ENCODE peak calls at places on chromosomes 7 and 10, in eight cellular contexts. A is hepatocyte; S is brain microvascular endothelial cell; X is CD8-positive, alpha-beta memory T cell; D is cardiac muscle cell; I is neural progenitor cell; V is breast epithelium; N is CD4-positive, alpha-beta T cell. J is an unnamed sample. For H3K27me3, the result is how much of the 10 kb centered on the place peaks cover.

GRCh38 chr7:81788241-81788640 is 18.4 kb upstream of the HGF start:
- DNase-seq in A (no peak), S (no peak), X (no peak), D (no peak), I (no peak), V (no peak), N (no peak), J (no peak)

GRCh38 chr7:20219446-20220292 is 2.5 kb upstream of the MACC1 start:
- DNase-seq in A (peak), S (peak), X (no peak), D (peak), I (no peak), V (no peak), N (no peak), J (peak)

GRCh38 chr7:139560678-139561077 is 37.2 kb downstream of the CLEC2L start:
- DNase-seq in A (no peak), S (no peak), X (no peak), D (no peak), I (no peak), V (no peak), N (no peak), J (peak)

GRCh38 chr7:93327006-93327633 is 95.0 kb downstream of the VPS50 start:
- DNase-seq in A (no peak), S (peak), X (no peak), D (peak), I (no peak), V (no peak), N (no peak), J (no peak)

GRCh38 chr7:131735151-131735550 is 178.7 kb upstream of the PODXL start:
- DNase-seq in A (no peak), S (no peak), X (no peak), D (peak), I (no peak), V (no peak), N (no peak), J (no peak)

GRCh38 chr10:15789793-15790525 is 70.2 kb upstream of the ITGA8 start:
- DNase-seq in A (no peak), S (peak), X (no peak), D (peak), I (no peak), V (no peak), N (no peak), J (no peak)

GRCh38 chr10:7409045-7409731 is 1.6 kb downstream of the SFMBT2 start:
- DNase-seq in A (peak), S (no peak), X (peak), D (peak), I (peak), V (no peak), N (peak), J (peak)

GRCh38 chr7:135499818-135500217 is 10.1 kb downstream of the CNOT4 start:
- DNase-seq in A (no peak), S (no peak), X (no peak), D (peak), I (no peak), V (no peak), N (no peak), J (no peak)

GRCh38 chr10:132113206-132113605 is 47.5 kb downstream of the JAKMIP3 start:
- DNase-seq in A (no peak), S (no peak), X (no peak), D (no peak), I (no peak), V (no peak), N (no peak), J (no peak)

GRCh38 chr10:12427276-12427675 is 77.9 kb downstream of the CAMK1D start:
- DNase-seq in A (no peak), S (no peak), X (no peak), D (no peak), I (no peak), V (no peak), N (no peak), J (no peak)

GRCh38 chr10:132562177-132562915 is 24.8 kb downstream of the INPP5A start:
- DNase-seq in A (no peak), S (no peak), X (no peak), D (no peak), I (no peak), V (no peak), N (no peak), J (no peak)

GRCh38 chr10:126651461-126651860 is 19.0 kb downstream of the C10orf90 start:
- DNase-seq in A (no peak), S (no peak), X (no peak), D (no peak), I (no peak), V (no peak), N (no peak), J (no peak)

GRCh38 chr7:22582860-22583640 is 83.1 kb upstream of the STEAP1B start:
- DNase-seq in A (peak), S (peak), X (no peak), D (peak), I (peak), V (no peak), N (no peak), J (no peak)

GRCh38 chr10:89278034-89278535 is 23.8 kb upstream of the IFIT2 start:
- DNase-seq in A (peak), S (peak), X (no peak), D (peak), I (no peak), V (no peak), N (no peak), J (peak)

GRCh38 chr10:34859170-34859569 is 44.1 kb upstream of the PARD3 start:
- DNase-seq in A (no peak), S (peak), X (no peak), D (peak), I (no peak), V (no peak), N (no peak), J (peak)

GRCh38 chr10:2938869-2939268 is 128.5 kb upstream of the PFKP start:
- DNase-seq in A (no peak), S (no peak), X (no peak), D (peak), I (no peak), V (no peak), N (no peak), J (no peak)

GRCh38 chr10:127848226-127848625 is 44.5 kb downstream of the CLRN3 start:
- DNase-seq in A (no peak), S (no peak), X (no peak), D (no peak), I (no peak), V (no peak), N (no peak), J (no peak)

GRCh38 chr7:45147858-45148652 is 9.5 kb upstream of the RAMP3 start:
- DNase-seq in A (no peak), S (no peak), X (no peak), D (peak), I (no peak), V (no peak), N (no peak), J (no peak)

GRCh38 chr7:21844742-21845141 is 101.0 kb downstream of the CDCA7L start:
- DNase-seq in A (peak), S (no peak), X (no peak), D (peak), I (no peak), V (no peak), N (no peak), J (no peak)

GRCh38 chr7:31688347-31688746 is 1.3 kb downstream of the PPP1R17 start:
- DNase-seq in A (no peak), S (no peak), X (no peak), D (no peak), I (no peak), V (no peak), N (no peak), J (no peak)
- H3K27ac ChIP-seq in A (no peak), S (no peak), X (no peak), D (no peak), I (no peak), V (no peak), N (no peak), J (no peak)

GRCh38 chr10:79981673-79982485 is 33.0 kb upstream of the SFTPD start:
- DNase-seq in A (peak), S (no peak), X (no peak), D (peak), I (peak), V (no peak), N (no peak), J (peak)
- H3K27me3 ChIP-seq in A (under half), S (under half), X (under half), D (under half), I (half or more), V (under half), N (under half), J (under half)

DNA sequence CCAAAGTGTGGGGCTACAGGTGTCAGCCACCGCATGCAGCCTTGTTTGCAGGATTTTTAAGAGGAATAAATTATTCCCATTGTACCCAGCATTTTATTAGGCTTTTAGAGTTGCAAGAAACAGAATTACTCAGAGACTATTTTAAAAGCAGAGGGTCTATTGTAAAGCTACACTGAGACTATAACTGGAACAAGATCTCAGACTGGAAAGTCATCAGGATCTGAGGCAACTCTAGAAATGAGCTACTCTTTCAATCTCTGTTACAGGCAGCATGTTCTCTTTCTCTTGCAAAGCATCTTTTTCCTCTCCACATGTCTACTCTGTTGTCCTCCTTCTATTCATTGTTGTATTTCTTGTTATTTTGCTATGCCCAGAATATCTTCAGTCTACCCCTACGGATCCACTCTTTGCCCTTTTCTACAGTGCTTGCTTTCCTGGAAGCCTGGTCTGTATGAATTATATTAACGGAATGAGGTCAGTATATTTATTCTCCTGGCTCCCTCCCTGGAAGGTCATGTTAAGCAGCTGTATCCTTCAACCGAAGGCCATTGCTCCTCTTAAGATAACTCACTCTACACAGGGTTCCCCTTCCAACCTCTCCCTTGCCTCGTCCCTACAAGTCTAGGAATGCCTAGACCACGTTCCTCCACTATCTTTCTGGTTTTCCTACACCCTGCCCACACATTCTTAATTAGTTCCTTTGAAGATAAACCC is 27.7 kb upstream of the MICU1 start:
- DNase-seq in A (no peak), S (no peak), X (no peak), D (peak), I (no peak), V (no peak), N (no peak), J (no peak)
- H3K27ac ChIP-seq in A (no peak), S (no peak), X (no peak), D (no peak), I (no peak), V (no peak), N (no peak), J (no peak)

GRCh38 chr7:50304911-50305621 is 550 bp downstream of the IKZF1 start:
- DNase-seq in A (no peak), S (no peak), X (peak), D (no peak), I (peak), V (no peak), N (peak), J (no peak)
- H3K27me3 ChIP-seq in A (half or more), S (under half), X (under half), D (half or more), I (half or more), V (under half), N (under half), J (under half)

DNA sequence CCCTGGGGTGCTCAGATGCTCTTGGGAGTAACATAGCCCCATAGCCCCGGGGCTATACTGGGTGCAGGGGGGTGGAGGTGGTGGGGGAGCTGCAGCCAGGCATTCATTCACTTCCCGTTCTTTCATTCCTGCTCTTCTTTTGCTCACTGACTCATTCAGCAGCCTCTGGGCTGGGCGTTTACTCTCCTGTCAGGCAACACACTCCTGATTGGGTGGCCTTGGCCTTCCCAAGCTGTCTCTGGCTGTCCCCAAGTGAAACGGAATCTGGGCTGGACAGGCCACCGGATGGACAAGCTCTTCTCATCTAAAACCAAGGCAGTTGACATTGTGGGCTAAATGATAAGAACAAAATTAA is 34.6 kb downstream of the CHST3 start:
- DNase-seq in A (peak), S (peak), X (no peak), D (peak), I (no peak), V (no peak), N (no peak), J (peak)
- H3K27ac ChIP-seq in A (peak), S (peak), X (no peak), D (peak), I (no peak), V (peak), N (no peak), J (peak)

DNA sequence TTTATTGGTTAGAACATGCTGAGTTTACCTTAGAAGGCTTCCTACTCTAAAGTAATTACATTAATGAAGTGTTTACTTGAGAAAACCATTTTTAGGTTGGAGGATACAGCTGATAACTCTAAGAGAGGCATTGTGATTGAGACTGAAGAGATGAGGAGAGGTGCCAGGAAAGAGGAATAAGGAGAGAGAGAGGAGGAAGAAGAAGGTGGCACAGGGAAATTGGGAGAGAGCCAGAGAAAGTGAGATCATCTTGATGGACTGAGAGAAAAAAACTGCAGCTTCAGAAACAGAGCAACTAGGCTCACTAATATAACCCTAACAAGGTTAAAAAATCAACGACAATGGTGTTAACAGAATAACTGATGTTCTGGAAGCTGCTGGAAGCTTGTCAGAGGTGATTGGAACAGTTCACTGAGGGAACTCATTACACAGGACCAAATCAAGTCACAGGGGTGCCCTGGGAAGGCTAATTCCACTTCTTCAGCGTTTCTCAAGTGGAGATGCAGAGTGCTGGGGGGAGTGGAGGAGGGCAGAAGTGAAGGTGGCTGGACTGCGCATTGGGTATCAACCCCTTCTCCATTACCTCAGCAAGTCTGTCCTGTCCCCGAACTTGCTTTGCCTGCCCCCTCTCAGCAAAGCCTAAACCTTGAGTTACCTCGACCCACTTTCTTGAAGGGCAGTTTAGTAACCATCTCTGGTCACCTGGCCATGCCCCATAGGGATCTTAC is 6.9 kb upstream of the SORBS1 start:
- DNase-seq in A (no peak), S (no peak), X (no peak), D (no peak), I (no peak), V (no peak), N (no peak), J (no peak)
- H3K27me3 ChIP-seq in A (under half), S (under half), X (under half), D (under half), I (under half), V (under half), N (under half), J (under half)

DNA sequence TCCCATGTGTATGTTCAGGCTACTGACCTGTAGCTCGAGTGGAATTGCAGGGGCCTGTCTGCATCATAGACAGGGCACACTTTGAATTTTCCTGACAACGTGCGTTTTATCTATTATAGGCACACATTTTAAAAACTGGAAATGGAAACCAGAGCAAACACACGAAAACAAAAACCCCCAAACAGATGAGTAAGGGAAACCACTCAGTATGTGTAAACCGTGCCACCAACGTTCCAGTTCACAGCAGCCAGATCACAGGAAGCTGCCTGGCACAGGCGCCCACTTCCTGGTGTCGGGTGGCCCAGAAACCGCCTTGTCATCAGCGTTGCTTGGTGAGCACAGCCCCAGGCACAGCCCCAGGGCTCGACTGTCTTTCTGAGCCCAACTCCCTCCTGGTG is 34.5 kb upstream of the DNAJB6 start:
- DNase-seq in A (no peak), S (no peak), X (peak), D (no peak), I (no peak), V (no peak), N (peak), J (peak)
- H3K27ac ChIP-seq in A (no peak), S (no peak), X (peak), D (no peak), I (no peak), V (peak), N (peak), J (peak)

J was measured in colonic mucosa.